ENCODE peak calls at places on chromosome 21, in five cellular contexts. O is ACHN, H is fibroblast of villous mesenchyme, E is spleen, Q is HL-60. G is an unnamed sample.
A peak's percentile ranks its signal among the peaks of the same experiment; 100 is the strongest.

GRCh38 chr21:39611547-39612190 is 1.1 kb upstream of the B3GALT5 start:
- DNase-seq in E (no peak), O (no peak), H (no peak), Q (no peak), G (no peak)

GRCh38 chr21:34116569-34116968 is 43.2 kb downstream of the MRPS6 start:
- DNase-seq in E (no peak), Q (no peak), H (no peak), O (no peak), G (no peak)

GRCh38 chr21:34580181-34580700 is 34.7 kb downstream of the RCAN1 start:
- DNase-seq in E (no peak), Q (no peak), O (no peak), H (no peak), G (no peak)

GRCh38 chr21:23478381-23478780 is 2128.9 kb downstream of the MRPL39 start:
- DNase-seq in Q (no peak), E (no peak), H (no peak), O (no peak), G (no peak)

GRCh38 chr21:45845790-45846130 is 135.8 kb upstream of the COL6A1 start:
- DNase-seq in O (no peak), H (no peak), E (no peak), Q (no peak), G (no peak)

GRCh38 chr21:22444990-22445389 is 1446.8 kb downstream of the NCAM2 start:
- DNase-seq in H (no peak), O (no peak), E (no peak), Q (no peak), G (no peak)

GRCh38 chr21:35923971-35924370 is 136.4 kb downstream of the SETD4 start:
- DNase-seq in Q (no peak), O (no peak), E (no peak), H (no peak), G (no peak)

GRCh38 chr21:38858429-38859205 is 52.9 kb downstream of the ETS2 start:
- DNase-seq in O (no peak), Q (no peak), E (no peak), H (no peak), G (no peak)

GRCh38 chr21:46509760-46510159 is 51.1 kb downstream of the DIP2A start:
- DNase-seq in E (no peak), H (peak; percentile 11), O (no peak), Q (no peak), G (no peak)

GRCh38 chr21:33011462-33011861 is 14.3 kb upstream of the OLIG2 start:
- DNase-seq in Q (peak; percentile 34), E (no peak), O (peak; percentile 4), H (peak; percentile 13), G (peak; percentile 96)